ENCODE peak calls at places on chromosomes 12 and 14, in four cellular contexts. U is RWPE2; G is activated naive CD4-positive, alpha-beta T cell treated with anti-CD3 and anti-CD28 coated beads, Interleukin-2, amount 50 U/mL, for 72 hours; P is naive thymus-derived CD8-positive, alpha-beta T cell. M is an unnamed sample.

GRCh38 chr14:75204106-75204505 is 27.7 kb upstream of the TMED10 start:
- ATAC-seq in G (no peak), U (peak), P (no peak), M (no peak)

GRCh38 chr14:35336171-35337073 is 44.2 kb downstream of the PSMA6 start:
- ATAC-seq in P (no peak), G (no peak), U (peak), M (no peak)

GRCh38 chr14:104580961-104581360 is 1.4 kb downstream of the C14orf180 start:
- ATAC-seq in G (no peak), U (no peak), P (no peak), M (peak)

GRCh38 chr12:113929312-113929989 is 36.7 kb downstream of the RBM19 start:
- ATAC-seq in U (no peak), G (peak), P (no peak), M (no peak)

GRCh38 chr12:2017724-2018337 is 13.6 kb upstream of the DCP1B start:
- ATAC-seq in G (no peak), U (no peak), P (no peak), M (no peak)

GRCh38 chr12:93347054-93347786 is 30.5 kb upstream of the NUDT4 start:
- ATAC-seq in P (no peak), U (no peak), G (no peak), M (peak)

GRCh38 chr12:12126551-12126950 is 55.8 kb downstream of the BCL2L14 start:
- ATAC-seq in G (no peak), U (peak), P (no peak), M (no peak)

GRCh38 chr12:92094751-92095161 is 50.9 kb downstream of the BTG1 start:
- ATAC-seq in U (peak), G (no peak), P (no peak), M (peak)

GRCh38 chr14:65010211-65010931 is 23.7 kb downstream of the FNTB start:
- ATAC-seq in U (no peak), G (no peak), P (no peak), M (no peak)

GRCh38 chr12:19972325-19973288 is 395.7 kb upstream of the PDE3A start:
- ATAC-seq in G (peak), U (no peak), P (no peak), M (no peak)

M was measured in SK-N-SH treated with all-trans-retinoic acid at 6 μM for 48 hours.